ENCODE peak calls at places on chromosomes 2 and 18, in five cellular contexts. C, L, J, O and N are unnamed samples.

GRCh38 chr2:36172828-36173227 is 182.8 kb upstream of the CRIM1 start:
- DNase-seq in C (peak; percentile 6), L (no peak), J (no peak), O (no peak), N (no peak)

GRCh38 chr2:155054712-155055111 is 356.2 kb downstream of the KCNJ3 start:
- DNase-seq in C (no peak), L (no peak), J (no peak), O (no peak), N (no peak)

GRCh38 chr2:133607679-133608078 is 39.4 kb upstream of the NCKAP5 start:
- DNase-seq in C (peak; percentile 82), L (no peak), J (no peak), O (no peak), N (no peak)

GRCh38 chr18:78503129-78503528 is 476.5 kb upstream of the SALL3 start:
- DNase-seq in C (no peak), L (no peak), J (no peak), O (no peak), N (no peak)

GRCh38 chr2:179604638-179605037 is 256.8 kb downstream of the ZNF385B start:
- DNase-seq in C (no peak), L (no peak), J (no peak), O (no peak), N (no peak)

GRCh38 chr2:45739796-45740485 is 88.5 kb downstream of the PRKCE start:
- DNase-seq in C (no peak), L (no peak), J (no peak), O (no peak), N (no peak)

GRCh38 chr2:51511002-51511401 is 479.1 kb upstream of the NRXN1 start:
- DNase-seq in C (no peak), L (no peak), J (no peak), O (no peak), N (no peak)

GRCh38 chr2:117587310-117587709 is 227.2 kb upstream of the DDX18 start:
- DNase-seq in C (no peak), L (no peak), J (no peak), O (no peak), N (no peak)

GRCh38 chr2:147110317-147110716 is 734.5 kb upstream of the ACVR2A start:
- DNase-seq in C (peak; percentile 29), L (no peak), J (no peak), O (no peak), N (no peak)

GRCh38 chr2:170530284-170530745 is 184.8 kb upstream of the SP5 start:
- DNase-seq in C (peak; percentile 60), L (peak; percentile 86), J (peak; percentile 31), O (peak; percentile 93), N (peak; percentile 80)

GRCh38 chr18:50203801-50204604 is 9.1 kb upstream of the MYO5B start:
- DNase-seq in C (peak; percentile 3), L (no peak), J (peak; percentile 59), O (peak; percentile 63), N (no peak)

GRCh38 chr18:50196261-50196660 is 1.3 kb upstream of the MYO5B start:
- DNase-seq in C (no peak), L (no peak), J (no peak), O (no peak), N (no peak)

GRCh38 chr18:50195689-50196088 is 742 bp upstream of the MYO5B start:
- DNase-seq in C (no peak), L (no peak), J (no peak), O (no peak), N (no peak)

GRCh38 chr18:50201476-50201875 is 6.5 kb upstream of the MYO5B start:
- DNase-seq in C (no peak), L (no peak), J (no peak), O (no peak), N (no peak)
- TF ChIP-seq CTCF in C (no peak), L (no peak), J (no peak), O (no peak), N (no peak)

DNA sequence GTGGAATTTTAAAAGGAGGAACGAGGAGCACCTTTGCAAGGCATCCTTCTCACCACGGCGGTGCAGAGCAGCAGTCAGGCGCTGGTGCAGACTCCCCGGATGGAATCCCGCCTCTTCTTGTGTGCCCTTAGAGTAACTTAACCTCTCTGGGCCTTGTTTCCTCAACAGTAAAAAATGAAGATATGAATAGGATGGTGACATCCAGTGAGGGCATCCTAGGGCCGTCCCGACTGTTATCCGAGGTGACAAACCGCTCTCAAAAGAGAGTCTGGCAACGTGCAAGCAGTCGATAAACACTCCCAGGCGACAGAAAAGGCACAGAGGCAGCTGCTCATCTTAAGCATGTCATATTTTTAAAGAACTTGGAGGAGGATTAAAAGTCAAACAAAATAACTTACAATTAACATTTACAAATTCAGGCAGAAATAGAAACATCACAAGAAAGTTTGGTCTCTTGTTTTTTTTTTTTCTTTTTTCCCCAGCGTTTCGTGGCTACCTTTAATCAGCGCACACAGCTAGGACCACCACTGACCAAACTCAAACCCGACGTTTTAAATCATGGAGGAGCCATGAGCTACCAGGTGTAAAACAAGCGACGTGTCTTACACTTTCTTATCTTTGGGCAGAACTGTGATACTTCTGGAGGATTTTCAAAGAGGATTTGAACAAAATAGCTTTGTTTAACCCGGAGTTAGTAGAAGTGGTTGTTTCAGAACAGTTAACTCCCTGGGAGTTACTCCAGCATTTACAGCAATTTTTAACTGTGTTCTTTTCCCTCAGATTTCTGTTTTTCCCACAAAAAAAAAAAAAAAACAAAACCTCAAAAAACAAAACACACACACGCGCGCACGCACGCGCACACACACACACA is 2.1 kb downstream of the MBP start:
- DNase-seq in C (no peak), L (no peak), J (no peak), O (no peak), N (no peak)
- H3K4me3 ChIP-seq in C (peak overlapping the region; percentile 64), L (peak overlapping the region; percentile 85), J (no peak overlapping the region), O (peak overlapping the region; percentile 83), N (peak overlapping the region; percentile 86)

GRCh38 chr18:66510357-66511027 is 93.4 kb downstream of the CDH19 start:
- DNase-seq in C (no peak), L (no peak), J (no peak), O (no peak), N (no peak)
- H3K9me3 ChIP-seq in C (no peaks in the 10 kb centered on the region), L (no peaks in the 10 kb centered on the region), J (no peaks in the 10 kb centered on the region), O (no peaks in the 10 kb centered on the region), N (no peaks in the 10 kb centered on the region)

GRCh38 chr2:8685697-8686358 is 4.0 kb downstream of the ID2 start:
- DNase-seq in C (no peak), L (peak; percentile 80), J (peak; percentile 77), O (peak; percentile 77), N (peak; percentile 69)
- TF ChIP-seq CTCF in C (peak; percentile 49), L (peak; percentile 99), J (peak; percentile 100), O (peak; percentile 98), N (peak; percentile 99)

GRCh38 chr18:50662177-50662576 is 102.3 kb downstream of the MAPK4 start:
- DNase-seq in C (no peak), L (no peak), J (no peak), O (no peak), N (no peak)

GRCh38 chr18:50661013-50661412 is 101.1 kb downstream of the MAPK4 start:
- DNase-seq in C (no peak), L (no peak), J (no peak), O (no peak), N (no peak)

GRCh38 chr18:50665015-50665414 is 105.1 kb downstream of the MAPK4 start:
- DNase-seq in C (no peak), L (no peak), J (no peak), O (no peak), N (no peak)

GRCh38 chr18:50663626-50664441 is 103.9 kb downstream of the MAPK4 start:
- DNase-seq in C (no peak), L (no peak), J (no peak), O (no peak), N (no peak)

DNA sequence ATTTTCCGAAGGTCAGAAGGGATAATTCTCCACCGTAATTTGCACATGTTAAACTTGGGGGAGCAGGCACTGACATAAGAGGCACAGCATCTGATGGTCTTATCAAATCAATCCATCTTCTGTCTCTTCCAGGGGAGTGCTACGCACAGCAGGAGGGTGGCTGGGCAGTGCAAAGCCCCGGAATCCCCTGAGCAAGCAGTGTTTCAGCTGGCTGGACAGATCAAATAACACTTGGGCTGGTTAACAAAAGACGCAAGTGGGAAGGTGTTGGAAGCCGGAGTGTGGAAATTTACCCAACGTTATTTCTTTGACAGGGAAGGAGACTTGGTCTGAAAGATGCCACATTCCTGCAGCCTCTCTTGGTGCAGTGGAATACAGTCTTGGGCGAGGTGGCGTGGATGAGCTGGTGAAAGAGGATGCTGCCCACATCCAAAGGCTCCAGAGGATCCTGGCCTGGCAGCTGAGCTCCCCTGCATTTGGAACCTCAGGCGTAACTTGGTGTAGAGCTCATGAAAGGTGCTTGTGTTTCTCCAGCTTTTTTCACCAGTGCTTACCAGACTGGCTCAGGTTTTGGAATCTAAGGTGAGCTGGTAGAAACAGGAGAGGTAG is 103.0 kb downstream of the MAPK4 start:
- DNase-seq in C (no peak), L (no peak), J (no peak), O (no peak), N (no peak)
- H3K4me3 ChIP-seq in C (no peak overlapping the region), L (no peak overlapping the region), J (no peak overlapping the region), O (no peak overlapping the region), N (no peak overlapping the region)

DNA sequence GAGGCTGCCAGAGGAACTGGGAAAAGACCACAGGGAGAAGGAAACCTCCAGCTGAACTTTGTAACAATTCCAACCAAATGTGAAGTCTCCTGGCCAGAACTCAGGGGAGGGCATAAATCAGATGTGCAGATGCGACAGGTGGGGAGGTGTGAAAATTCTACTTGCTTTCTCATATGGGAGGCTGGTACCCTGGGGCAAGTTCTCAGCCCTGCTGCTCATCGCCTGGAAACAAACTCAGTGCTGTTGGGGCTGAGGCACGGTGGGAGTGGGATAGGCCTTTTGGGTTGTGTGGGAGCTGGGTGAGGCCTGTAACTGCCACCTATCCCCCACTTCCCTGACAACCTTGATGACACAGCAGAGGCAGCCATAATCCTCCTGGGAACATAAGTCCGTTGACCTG is 179.6 kb downstream of the ASB1 start:
- DNase-seq in C (no peak), L (no peak), J (no peak), O (no peak), N (no peak)
- H3K9me3 ChIP-seq in C (no peaks in the 10 kb centered on the region), L (no peaks in the 10 kb centered on the region), J (no peaks in the 10 kb centered on the region), O (peaks cover 27% of the 10 kb centered on the region), N (peaks cover 59% of the 10 kb centered on the region)

GRCh38 chr2:85400541-85400940 is 9.6 kb downstream of the CAPG start:
- DNase-seq in C (no peak), L (no peak), J (no peak), O (no peak), N (no peak)
- TF ChIP-seq CTCF in C (no peak), L (no peak), J (no peak), O (no peak), N (no peak)

DNA sequence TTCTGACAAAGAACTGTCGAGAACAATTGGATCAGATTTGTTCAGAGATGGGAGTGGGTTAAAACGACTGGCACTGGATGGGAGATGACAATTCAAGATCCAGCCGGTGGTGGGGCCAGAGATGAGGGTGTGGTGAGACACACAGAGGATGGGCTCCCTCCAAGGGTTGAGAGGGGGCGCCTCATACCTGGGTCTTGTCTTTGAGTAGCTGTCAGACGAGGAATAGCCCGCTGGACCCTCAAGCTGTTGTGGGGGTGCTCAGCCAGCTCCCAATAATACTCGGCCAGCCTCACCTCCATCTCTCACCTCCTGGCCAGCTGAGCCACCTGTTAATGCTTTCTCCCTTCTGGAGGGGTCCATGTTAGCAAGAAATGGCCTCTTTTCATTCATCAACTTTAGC is 14.0 kb downstream of the INPP5D start:
- DNase-seq in C (no peak), L (no peak), J (no peak), O (peak; percentile 24), N (no peak)
- H3K4me3 ChIP-seq in C (no peak overlapping the region), L (no peak overlapping the region), J (no peak overlapping the region), O (no peak overlapping the region), N (no peak overlapping the region)